ENCODE peak calls at places on chromosomes 11 and 22, in five cellular contexts. F is A549, T is K562, M is GM12878, W is HepG2. V is an unnamed sample.

GRCh38 chr11:67284811-67285540 is 4.1 kb upstream of the ANKRD13D start:
- DNase-seq in T (no peak), W (no peak), F (no peak), M (no peak), V (no peak)

GRCh38 chr22:46971141-46971775 is 208.8 kb downstream of the TBC1D22A start:
- DNase-seq in W (no peak), M (no peak), T (no peak), F (no peak), V (no peak)

GRCh38 chr11:47176328-47177228 is at the start of gene ARFGAP2:
- DNase-seq in M (peak), F (peak), T (peak), W (peak), V (peak)

GRCh38 chr11:122235615-122236014 is 119.6 kb upstream of the BLID start:
- DNase-seq in M (no peak), W (no peak), F (peak), T (no peak), V (no peak)

GRCh38 chr11:28010001-28010400 is 98.0 kb downstream of the KIF18A start:
- DNase-seq in W (no peak), F (no peak), M (no peak), T (no peak), V (no peak)

GRCh38 chr11:121538054-121538453 is 85.3 kb upstream of the SORL1-AS1 start:
- DNase-seq in F (no peak), T (no peak), W (no peak), M (peak), V (no peak)

GRCh38 chr22:48704335-48704734 is 1123.3 kb downstream of the BRD1 start:
- DNase-seq in T (no peak), W (no peak), M (no peak), F (no peak), V (no peak)

GRCh38 chr22:19679476-19680099 is 34.7 kb upstream of the SEPTIN5 start:
- DNase-seq in T (peak), W (no peak), M (no peak), F (no peak), V (peak)

GRCh38 chr11:10628506-10629236 is 60.2 kb upstream of the LYVE1 start:
- DNase-seq in T (no peak), M (no peak), W (no peak), F (no peak), V (peak)

GRCh38 chr11:110086892-110087309 is 6.3 kb upstream of the ZC3H12C start:
- DNase-seq in M (no peak), T (no peak), F (peak), W (no peak), V (no peak)

GRCh38 chr22:17842386-17842785 is 68.1 kb upstream of the BID start:
- DNase-seq in M (no peak), F (no peak), T (no peak), W (no peak), V (no peak)

GRCh38 chr11:2300290-2300935 is 1.3 kb downstream of the C11orf21 start:
- DNase-seq in T (no peak), M (no peak), F (no peak), W (no peak), V (no peak)

GRCh38 chr11:13761712-13762111 is 93.2 kb downstream of the FAR1 start:
- DNase-seq in M (no peak), F (no peak), T (no peak), W (no peak), V (no peak)

DNA sequence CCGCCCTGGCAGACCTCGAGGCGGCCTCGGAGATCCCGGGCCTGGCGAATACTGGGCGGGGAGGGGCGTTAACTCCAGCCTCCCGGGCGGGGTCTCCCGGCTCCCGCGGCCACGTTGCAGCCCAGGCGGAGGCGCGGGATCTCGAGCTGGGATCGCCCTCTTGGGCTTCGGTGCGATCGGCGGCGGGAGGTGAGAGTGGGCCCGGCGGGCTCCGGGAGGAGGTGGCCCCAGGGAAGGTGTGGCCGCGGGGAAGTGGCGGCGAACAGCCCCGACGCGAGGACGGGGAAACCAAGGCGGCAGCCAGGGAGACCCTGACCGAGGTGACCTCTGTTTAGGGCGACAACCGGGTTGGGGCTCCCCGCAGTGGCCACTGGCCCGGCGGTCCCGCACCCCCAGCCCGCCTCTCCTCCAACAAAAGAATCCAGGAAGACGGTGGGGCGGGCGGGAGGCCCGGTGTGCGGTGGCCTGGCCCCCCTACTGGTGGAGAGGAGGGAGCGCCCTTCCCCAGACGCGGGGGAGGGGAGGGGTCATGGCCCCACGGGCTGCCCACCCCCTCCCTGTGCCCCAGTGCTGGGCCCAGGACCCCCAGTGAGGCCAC is at the start of gene PHETA2:
- DNase-seq in F (no peak), W (no peak), M (no peak), T (no peak), V (peak)
- TF ChIP-seq POLR2A in F (no peak), W (no peak), M (peak), T (no peak), V (no peak)

GRCh38 chr22:35198738-35199137 is 58.6 kb upstream of the HMGXB4 start:
- DNase-seq in T (no peak), M (no peak), W (no peak), F (no peak), V (no peak)
- TF ChIP-seq HDAC2 in T (no peak), M (no peak), W (no peak), F (no peak), V (no peak)

GRCh38 chr11:98701541-98701940 is 319.2 kb upstream of the CNTN5 start:
- DNase-seq in M (no peak), T (no peak), F (no peak), W (no peak), V (no peak)
- TF ChIP-seq POLR2A in M (no peak), T (no peak), F (no peak), W (no peak), V (no peak)

GRCh38 chr11:7527029-7527428 is 13.2 kb downstream of the PPFIBP2 start:
- DNase-seq in T (no peak), W (no peak), M (no peak), F (no peak), V (no peak)
- TF ChIP-seq HDAC2 in T (no peak), W (no peak), M (no peak), F (no peak), V (no peak)